ENCODE peak calls at places on chromosome 6, in six cellular contexts. F is left lung, P is neural progenitor cell, E is K562, T is heart right ventricle, Z is uterus. L is an unnamed sample.

GRCh38 chr6:169918239-169918953 is 167.0 kb downstream of the ERMARD start:
- DNase-seq in F (no peak), P (no peak), E (no peak), T (no peak), Z (no peak), L (no peak)

GRCh38 chr6:97009781-97010492 is 85.4 kb downstream of the KLHL32 start:
- DNase-seq in F (no peak), P (no peak), E (no peak), T (no peak), Z (no peak), L (no peak)

GRCh38 chr6:49336514-49337131 is 126.4 kb downstream of the MMUT start:
- DNase-seq in F (no peak), P (no peak), E (peak), T (no peak), Z (no peak), L (no peak)

GRCh38 chr6:133201231-133201630 is 39.9 kb upstream of the EYA4 start:
- DNase-seq in F (no peak), P (no peak), E (no peak), T (no peak), Z (no peak), L (no peak)

GRCh38 chr6:21228411-21228810 is 365.1 kb upstream of the SOX4 start:
- DNase-seq in F (no peak), P (no peak), E (no peak), T (no peak), Z (no peak), L (no peak)

GRCh38 chr6:91812596-91813274 is 1225.9 kb upstream of the MAP3K7 start:
- DNase-seq in F (no peak), P (no peak), E (no peak), T (no peak), Z (no peak), L (no peak)

GRCh38 chr6:84428300-84428907 is 201.0 kb upstream of the CEP162 start:
- DNase-seq in F (peak), P (peak), E (peak), T (no peak), Z (peak), L (no peak)

GRCh38 chr6:77926198-77926752 is 273.4 kb downstream of the MEI4 start:
- DNase-seq in F (no peak), P (peak), E (no peak), T (no peak), Z (no peak), L (no peak)

GRCh38 chr6:136784910-136785746 is 7.1 kb downstream of the MAP3K5 start:
- DNase-seq in F (peak), P (no peak), E (peak), T (peak), Z (no peak), L (no peak)

GRCh38 chr6:42771741-42772100 is 10.1 kb upstream of the BICRAL start:
- DNase-seq in F (no peak), P (no peak), E (no peak), T (no peak), Z (no peak), L (no peak)

GRCh38 chr6:115969930-115970273 is 90.8 kb downstream of the FRK start:
- DNase-seq in F (no peak), P (no peak), E (no peak), T (no peak), Z (no peak), L (no peak)

GRCh38 chr6:129661478-129662405 is 48.2 kb downstream of the ARHGAP18 start:
- DNase-seq in F (no peak), P (no peak), E (no peak), T (no peak), Z (no peak), L (no peak)

GRCh38 chr6:20370801-20371200 is 30.9 kb upstream of the E2F3 start:
- DNase-seq in F (no peak), P (no peak), E (no peak), T (no peak), Z (no peak), L (no peak)

GRCh38 chr6:166019214-166019613 is 148.4 kb downstream of the TBXT start:
- DNase-seq in F (no peak), P (no peak), E (no peak), T (no peak), Z (no peak), L (no peak)

GRCh38 chr6:38170666-38171065 is 351.1 kb downstream of the ZFAND3 start:
- DNase-seq in F (no peak), P (no peak), E (no peak), T (no peak), Z (no peak), L (no peak)

GRCh38 chr6:168239374-168239773 is 80.2 kb downstream of the DACT2 start:
- DNase-seq in F (no peak), P (no peak), E (no peak), T (no peak), Z (no peak), L (no peak)

GRCh38 chr6:118667988-118668387 is 16.6 kb upstream of the CEP85L start:
- DNase-seq in F (no peak), P (no peak), E (no peak), T (no peak), Z (no peak), L (no peak)

GRCh38 chr6:35259946-35260626 is 551 bp downstream of the ZNF76 start:
- DNase-seq in F (peak), P (no peak), E (peak), T (peak), Z (peak), L (no peak)

GRCh38 chr6:106380407-106380806 is 19.9 kb downstream of the CRYBG1 start:
- DNase-seq in F (no peak), P (no peak), E (no peak), T (no peak), Z (no peak), L (no peak)

GRCh38 chr6:157428418-157429202 is 47.6 kb downstream of the ZDHHC14 start:
- DNase-seq in F (no peak), P (peak), E (peak), T (no peak), Z (no peak), L (no peak)

GRCh38 chr6:87277123-87277522 is 45.3 kb upstream of the SMIM8 start:
- DNase-seq in F (no peak), P (no peak), E (peak), T (no peak), Z (no peak), L (no peak)

GRCh38 chr6:158627168-158627939 is 17.2 kb downstream of the DYNLT1 start:
- DNase-seq in F (peak), P (no peak), E (no peak), T (no peak), Z (no peak), L (no peak)

GRCh38 chr6:5167501-5167900 is 82.4 kb downstream of the PPP1R3G start:
- DNase-seq in F (no peak), P (no peak), E (no peak), T (no peak), Z (no peak), L (no peak)

GRCh38 chr6:16276991-16277981 is 38.9 kb downstream of the GMPR start:
- DNase-seq in F (peak), P (peak), E (peak), T (peak), Z (peak), L (peak)

GRCh38 chr6:130885392-130886192 is 58.4 kb downstream of the SMLR1 start:
- DNase-seq in F (no peak), P (peak), E (peak), T (peak), Z (peak), L (peak)

GRCh38 chr6:87393026-87393622 is 14.6 kb upstream of the CFAP206 start:
- DNase-seq in F (no peak), P (peak), E (peak), T (peak), Z (no peak), L (no peak)

GRCh38 chr6:26311012-26311384 is 54.0 kb upstream of the BTN3A2 start:
- DNase-seq in F (no peak), P (peak), E (peak), T (no peak), Z (no peak), L (no peak)
- H3K4me3 ChIP-seq in F (no peak), P (peak), E (peak), T (no peak), Z (no peak), L (no peak)

DNA sequence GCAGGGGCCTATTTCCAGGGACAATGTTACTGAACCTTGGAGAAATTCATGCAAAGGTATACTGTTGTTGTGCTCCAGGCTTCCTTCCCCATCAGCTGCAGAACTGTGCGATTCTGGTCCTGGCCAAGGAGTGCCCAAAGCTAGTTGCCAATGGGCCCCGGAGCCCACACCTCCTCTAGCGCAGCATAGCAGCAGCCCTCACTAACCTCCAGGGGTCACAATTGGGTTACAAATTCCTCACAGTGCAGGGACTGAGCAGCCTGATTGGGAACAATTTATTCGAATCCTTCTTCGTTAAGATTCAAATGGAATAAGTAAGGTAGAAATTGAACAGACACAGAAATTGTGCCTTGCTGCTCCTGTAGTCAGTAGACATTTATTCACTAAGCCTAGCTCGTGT is 284.9 kb downstream of the PRKN start:
- DNase-seq in F (no peak), P (peak), E (peak), T (no peak), Z (no peak), L (no peak)
- TF ChIP-seq CTCF in F (no peak), P (peak), E (peak), T (peak), Z (no peak), L (no peak)

GRCh38 chr6:31723245-31723979 is at the start of gene MPIG6B:
- DNase-seq in F (no peak), P (no peak), E (peak), T (no peak), Z (no peak), L (no peak)
- H3K27ac ChIP-seq in F (no peak), P (no peak), E (no peak), T (peak), Z (no peak), L (no peak)

GRCh38 chr6:31663087-31663960 is 1.5 kb downstream of the GPANK1 start:
- DNase-seq in F (no peak), P (no peak), E (peak), T (no peak), Z (no peak), L (no peak)
- H3K4me3 ChIP-seq in F (peak), P (peak), E (peak), T (peak), Z (peak), L (peak)